ENCODE peak calls at places on chromosomes 5 and 9, in seven cellular contexts. I is H1, Z is GM12878, C is GM12892, N is HepG2, G is SK-N-SH, P is K562. L is an unnamed sample.

GRCh38 chr5:8953016-8953415 is 592.9 kb downstream of the SEMA5A start:
- DNase-seq in N (no peak), C (no peak), P (no peak), G (no peak), I (no peak), Z (peak; percentile 23), L (peak; percentile 3)

GRCh38 chr5:139684881-139685749 is 37.0 kb downstream of the CXXC5 start:
- DNase-seq in P (no peak), Z (no peak), C (no peak), N (no peak), G (peak; percentile 76), I (no peak), L (no peak)

GRCh38 chr9:134515026-134515821 is 126.4 kb upstream of the COL5A1 start:
- DNase-seq in P (no peak), Z (no peak), I (no peak), C (no peak), N (no peak), G (no peak), L (no peak)

GRCh38 chr5:395156-395920 is 47.6 kb upstream of the EXOC3 start:
- DNase-seq in P (no peak), I (no peak), Z (no peak), C (no peak), G (peak; percentile 48), N (no peak), L (no peak)

GRCh38 chr9:6777218-6777902 is 19.6 kb downstream of the KDM4C start:
- DNase-seq in G (no peak), P (no peak), N (no peak), I (peak; percentile 69), Z (no peak), C (no peak), L (no peak)

GRCh38 chr5:168117469-168117868 is 174.0 kb upstream of the WWC1 start:
- DNase-seq in N (no peak), G (no peak), C (no peak), I (no peak), Z (no peak), P (no peak), L (no peak)

GRCh38 chr9:106962615-106963363 is 99.8 kb downstream of the ZNF462 start:
- DNase-seq in C (no peak), Z (no peak), I (no peak), G (no peak), P (no peak), N (no peak), L (no peak)

GRCh38 chr9:93094294-93095204 is 1.5 kb upstream of the CARD19 start:
- DNase-seq in I (no peak), G (no peak), C (peak; percentile 55), N (no peak), Z (no peak), P (no peak), L (no peak)

GRCh38 chr5:72248352-72249032 is 71.5 kb downstream of the MRPS27 start:
- DNase-seq in N (no peak), Z (no peak), P (peak; percentile 49), G (no peak), C (no peak), I (no peak), L (no peak)

GRCh38 chr9:3942351-3942750 is 357.5 kb downstream of the GLIS3 start:
- DNase-seq in G (no peak), Z (no peak), P (no peak), C (no peak), I (no peak), N (no peak), L (no peak)

GRCh38 chr9:122904466-122904822 is 715 bp downstream of the RC3H2 start:
- DNase-seq in P (peak; percentile 62), N (peak; percentile 43), Z (no peak), I (no peak), G (peak; percentile 63), C (peak; percentile 14), L (no peak)

GRCh38 chr9:83430681-83431080 is 107.5 kb downstream of the FRMD3 start:
- DNase-seq in G (no peak), Z (no peak), P (no peak), C (no peak), N (no peak), I (no peak), L (no peak)

GRCh38 chr5:80190960-80191359 is 64.9 kb downstream of the SERINC5 start:
- DNase-seq in C (no peak), I (no peak), N (no peak), G (no peak), P (no peak), Z (peak; percentile 25), L (no peak)

GRCh38 chr5:16617272-16617973 is 626 bp upstream of the RETREG1 start:
- DNase-seq in N (no peak), G (peak; percentile 23), Z (no peak), C (no peak), P (no peak), I (no peak), L (no peak)

GRCh38 chr5:140402258-140403074 is 833 bp downstream of the ANKHD1 start:
- DNase-seq in N (peak; percentile 85), I (no peak), P (peak; percentile 76), C (peak; percentile 7), G (peak; percentile 66), Z (peak; percentile 27), L (peak; percentile 21)

GRCh38 chr5:120684749-120685415 is 220.8 kb downstream of the PRR16 start:
- DNase-seq in I (no peak), P (peak; percentile 2), Z (no peak), G (peak; percentile 41), N (no peak), C (no peak), L (no peak)

GRCh38 chr9:114289571-114290481 is 33.1 kb upstream of the ORM1 start:
- DNase-seq in G (no peak), N (no peak), C (no peak), Z (no peak), I (no peak), P (no peak), L (no peak)

GRCh38 chr5:129899454-129899853 is 4.8 kb upstream of the CHSY3 start:
- DNase-seq in Z (no peak), C (no peak), P (no peak), I (no peak), N (no peak), G (no peak), L (no peak)

GRCh38 chr9:132514821-132515220 is 67.6 kb upstream of the BARHL1 start:
- DNase-seq in Z (no peak), P (no peak), I (no peak), G (no peak), C (no peak), N (no peak), L (no peak)

GRCh38 chr9:76180541-76180940 is 213.7 kb downstream of the RFK start:
- DNase-seq in P (no peak), I (no peak), C (no peak), G (no peak), Z (no peak), N (no peak), L (no peak)

GRCh38 chr5:71533142-71533541 is 54.0 kb upstream of the MCCC2 start:
- DNase-seq in I (no peak), G (no peak), N (no peak), Z (no peak), P (no peak), C (no peak), L (no peak)

GRCh38 chr9:95433096-95433852 is 83.5 kb downstream of the PTCH1 start:
- DNase-seq in P (peak; percentile 44), C (no peak), N (no peak), Z (no peak), G (no peak), I (no peak), L (no peak)

GRCh38 chr5:64742411-64742810 is 26.1 kb downstream of the SREK1IP1 start:
- DNase-seq in I (no peak), P (no peak), N (no peak), C (no peak), G (no peak), Z (no peak), L (no peak)
- TF ChIP-seq TAF1 in I (no peak), P (no peak), N (no peak), C (no peak), G (no peak), Z (no peak), L (no peak)

DNA sequence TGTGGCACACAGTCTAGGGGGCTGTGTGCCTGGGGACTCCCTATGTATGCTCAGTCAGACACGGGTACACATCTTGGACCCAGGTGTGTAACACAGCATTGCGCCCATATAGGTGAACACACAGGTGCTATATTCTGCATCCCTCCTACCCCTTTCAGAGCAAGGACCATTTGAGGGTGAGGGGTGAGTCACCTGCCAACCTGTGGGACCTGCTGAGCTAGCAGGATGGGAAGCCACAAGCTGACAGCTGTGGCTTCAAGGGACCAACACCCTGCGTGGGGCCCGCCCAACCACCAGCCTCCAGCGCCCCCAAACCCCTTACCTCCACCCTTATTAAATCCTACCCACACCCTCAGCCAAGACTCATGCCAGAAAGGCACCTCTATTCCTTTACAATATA is 14.6 kb upstream of the AQP7 start:
- DNase-seq in G (no peak), C (no peak), P (no peak), I (no peak), Z (no peak), N (no peak), L (no peak)
- TF ChIP-seq TAF1 in G (no peak), C (no peak), P (no peak), I (no peak), Z (no peak), N (no peak), L (no peak)

DNA sequence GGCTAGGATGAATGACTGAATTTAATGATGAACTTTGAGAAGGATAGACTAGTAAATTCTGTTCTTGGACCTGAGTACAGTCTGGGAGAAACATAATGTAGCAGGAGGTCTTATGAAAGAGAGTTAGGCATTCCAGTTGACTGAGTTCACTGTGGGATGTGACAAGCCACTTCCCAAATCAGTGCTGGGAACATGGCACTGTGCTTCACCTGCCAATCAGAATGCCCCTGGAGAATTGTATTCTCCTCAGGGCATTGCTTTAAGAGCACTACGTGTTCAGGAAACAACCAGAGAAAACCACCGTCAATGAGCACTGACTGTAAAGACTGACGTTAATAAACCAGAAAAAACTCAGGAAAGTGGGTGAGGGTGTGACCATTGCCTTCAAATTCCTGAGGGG is 1.2 kb downstream of the CCDC107 start:
- DNase-seq in G (no peak), N (no peak), I (no peak), P (no peak), Z (no peak), C (no peak), L (no peak)
- TF ChIP-seq TAF1 in G (no peak), N (no peak), I (no peak), P (no peak), Z (no peak), C (no peak), L (no peak)

GRCh38 chr5:127183332-127183731 is 107.3 kb upstream of the MEGF10 start:
- DNase-seq in N (no peak), G (no peak), I (no peak), Z (no peak), C (no peak), P (no peak), L (no peak)

GRCh38 chr5:127184841-127185240 is 105.8 kb upstream of the MEGF10 start:
- DNase-seq in P (no peak), I (no peak), N (no peak), Z (no peak), C (no peak), G (no peak), L (no peak)

GRCh38 chr5:127192150-127192549 is 98.4 kb upstream of the MEGF10 start:
- DNase-seq in N (no peak), Z (no peak), I (no peak), G (no peak), C (no peak), P (no peak), L (no peak)

GRCh38 chr5:127186657-127187056 is 103.9 kb upstream of the MEGF10 start:
- DNase-seq in I (no peak), N (no peak), G (no peak), P (no peak), C (no peak), Z (no peak), L (no peak)

GRCh38 chr5:127187711-127188110 is 102.9 kb upstream of the MEGF10 start:
- DNase-seq in G (peak; percentile 11), P (no peak), Z (no peak), N (no peak), C (no peak), I (no peak), L (no peak)
- TF ChIP-seq TAF1 in G (no peak), P (no peak), Z (no peak), N (no peak), C (no peak), I (no peak), L (no peak)